ENCODE peak calls at places on chromosomes 11 and 22, in eight cellular contexts. Z is heart left ventricle, M is PC-9, R is adipocyte, E is neural progenitor cell, U is aorta, X is right lobe of liver, J is tibial artery. D is an unnamed sample. For H3K36me3 and H3K27me3, the result is how much of the 10 kb centered on the place peaks cover.

GRCh38 chr11:64186205-64187165 is 514 bp downstream of the STIP1 start:
- DNase-seq in J (no peak), M (no peak), X (no peak), U (no peak), E (peak), R (peak), Z (no peak), D (no peak)

GRCh38 chr11:123188508-123189165 is 6.4 kb downstream of the CLMP start:
- DNase-seq in R (peak), E (peak), M (no peak), Z (no peak), X (no peak), U (no peak), J (no peak), D (peak)

GRCh38 chr11:119660166-119660720 is 68.8 kb downstream of the NECTIN1 start:
- DNase-seq in U (no peak), X (no peak), J (no peak), R (no peak), E (no peak), Z (no peak), M (no peak), D (no peak)

GRCh38 chr11:86571273-86571948 is 101.0 kb downstream of the ME3 start:
- DNase-seq in X (peak), R (no peak), J (no peak), E (peak), M (no peak), U (no peak), Z (no peak), D (peak)

GRCh38 chr22:33210129-33210784 is 152.1 kb upstream of the SYN3 start:
- DNase-seq in Z (no peak), M (no peak), X (peak), J (no peak), R (peak), E (peak), U (no peak), D (peak)

GRCh38 chr22:12601870-12602779 is 2925.9 kb upstream of the OR11H1 start:
- DNase-seq in J (no peak), M (no peak), X (no peak), E (no peak), R (no peak), U (peak), Z (no peak), D (no peak)

GRCh38 chr11:128058580-128059208 is 528.7 kb downstream of the ETS1 start:
- DNase-seq in M (no peak), E (no peak), Z (no peak), X (no peak), U (no peak), J (no peak), R (no peak), D (no peak)

GRCh38 chr11:1194977-1195689 is 27.7 kb upstream of the MUC5B start:
- DNase-seq in R (no peak), X (peak), M (no peak), U (peak), E (no peak), J (no peak), Z (no peak), D (no peak)

GRCh38 chr22:27628891-27629631 is 172.5 kb downstream of the MN1 start:
- DNase-seq in J (no peak), X (no peak), U (no peak), Z (no peak), M (peak), E (no peak), R (no peak), D (no peak)

GRCh38 chr11:61072316-61073109 is 29.8 kb upstream of the CD5 start:
- DNase-seq in Z (no peak), R (no peak), M (no peak), X (no peak), U (no peak), E (no peak), J (no peak), D (no peak)
- H3K4me3 ChIP-seq in Z (no peak), R (no peak), M (no peak), X (no peak), U (no peak), E (no peak), J (no peak), D (no peak)

GRCh38 chr22:19142394-19142793 is 2.1 kb downstream of the ESS2 start:
- DNase-seq in Z (no peak), E (no peak), M (no peak), U (no peak), X (no peak), J (no peak), R (no peak), D (no peak)
- H3K36me3 ChIP-seq in Z (half or more), E (under half), M (under half), U (under half), X (under half), J (half or more), R (under half), D (under half)

DNA sequence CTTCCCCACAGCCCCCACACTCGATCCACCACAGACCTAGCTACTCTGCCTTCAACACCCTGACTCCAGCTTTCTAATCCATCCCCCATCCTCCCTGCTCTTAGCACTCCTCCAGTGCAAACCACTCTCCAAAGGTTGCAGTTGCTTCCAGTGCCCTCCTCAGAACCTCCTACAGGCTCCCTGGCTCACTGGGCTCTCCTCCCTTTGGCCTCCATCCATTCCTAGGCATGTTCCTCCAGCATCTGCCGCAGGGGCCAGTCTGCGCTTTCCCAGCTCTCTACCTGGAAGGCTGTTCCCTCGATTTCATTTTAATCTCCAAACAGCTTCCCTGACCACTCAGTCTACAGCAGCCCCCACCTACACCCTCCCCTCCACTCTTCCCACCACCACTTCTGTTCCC is 133.8 kb downstream of the SPATA19 start:
- DNase-seq in U (no peak), Z (no peak), J (no peak), M (no peak), E (no peak), R (no peak), X (no peak), D (no peak)
- H3K27me3 ChIP-seq in U (under half), Z (under half), J (under half), M (half or more), E (under half), R (under half), X (under half), D (under half)

DNA sequence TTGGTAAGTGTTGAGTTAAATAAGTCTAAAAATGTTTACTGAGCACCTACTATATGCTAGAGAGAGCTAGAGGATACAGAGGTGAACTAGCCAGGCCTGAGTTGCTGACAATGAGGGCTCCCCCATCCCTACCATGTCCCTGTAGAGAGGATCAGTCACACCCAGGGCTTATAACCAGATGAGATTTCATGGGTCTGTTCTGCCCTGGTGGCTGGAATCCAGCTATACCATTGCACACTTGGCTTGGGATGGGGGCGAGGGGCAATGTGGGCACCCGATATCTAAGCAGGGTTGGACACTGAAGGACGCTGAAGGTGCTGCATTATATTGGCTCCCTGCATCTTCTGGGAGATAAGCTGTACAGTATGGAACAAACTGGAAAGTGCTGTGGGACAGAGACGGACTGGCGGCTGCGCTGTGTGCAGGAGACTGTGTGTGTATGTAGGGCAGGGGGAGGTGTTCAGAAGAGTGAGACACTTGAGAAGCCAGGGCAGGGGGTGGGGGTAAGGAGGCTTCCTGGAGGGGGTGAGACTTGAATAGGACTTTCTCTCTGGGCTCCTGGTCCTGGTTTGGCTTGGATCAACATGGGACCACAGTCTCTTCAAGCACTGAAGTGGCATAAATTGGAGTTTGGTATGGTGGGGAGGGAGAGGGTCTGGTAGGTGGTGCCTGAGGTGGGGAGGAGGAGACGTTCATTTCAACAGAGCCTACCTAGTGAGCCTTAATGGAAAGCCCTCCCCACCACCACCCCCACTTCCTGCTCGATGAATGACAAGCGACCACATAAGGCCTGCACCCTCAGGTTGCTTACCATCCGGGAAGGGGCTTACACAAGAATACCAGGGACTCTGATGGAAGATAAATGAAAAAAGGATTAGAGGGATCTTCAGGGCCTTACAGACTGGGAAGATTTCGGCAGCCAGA is 1.8 kb downstream of the CD82 start:
- DNase-seq in E (no peak), X (no peak), U (peak), R (peak), Z (no peak), M (no peak), J (no peak), D (no peak)
- H3K4me3 ChIP-seq in E (no peak), X (no peak), U (no peak), R (no peak), Z (peak), M (no peak), J (peak), D (no peak)